ENCODE peak calls at places on chromosomes 12 and 14, in ten cellular contexts. One of them, this sample, is unnamed.

GRCh38 chr12:121484967-121485366 is 85.0 kb downstream of the RNF34 start:
- DNase-seq in activated naive CD4-positive, alpha-beta T cell treated with anti-CD3 and anti-CD28 coated beads, Interleukin-2, amount 50 U/mL, for 16 hours: no peak
- DNase-seq in glutamatergic neuron: no peak
- DNase-seq in kidney glomerular epithelial cell: no peak
- DNase-seq in effector memory CD8-positive, alpha-beta T cell: no peak
- DNase-seq in cerebellum: no peak
- DNase-seq in AG04449: no peak
- DNase-seq in effector memory CD4-positive, alpha-beta T cell: no peak
- DNase-seq in globus pallidus: no peak
- DNase-seq in RWPE2: no peak
- DNase-seq in this sample: no peak

GRCh38 chr12:28585146-28585545 is 394.9 kb downstream of the CCDC91 start:
- DNase-seq in activated naive CD4-positive, alpha-beta T cell treated with anti-CD3 and anti-CD28 coated beads, Interleukin-2, amount 50 U/mL, for 16 hours: no peak
- DNase-seq in RWPE2: no peak
- DNase-seq in AG04449: no peak
- DNase-seq in effector memory CD4-positive, alpha-beta T cell: no peak
- DNase-seq in kidney glomerular epithelial cell: no peak
- DNase-seq in glutamatergic neuron: no peak
- DNase-seq in effector memory CD8-positive, alpha-beta T cell: no peak
- DNase-seq in globus pallidus: no peak
- DNase-seq in cerebellum: no peak
- DNase-seq in this sample: no peak

GRCh38 chr14:93301821-93302447 is 30.9 kb downstream of the BTBD7 start:
- DNase-seq in effector memory CD8-positive, alpha-beta T cell: no peak
- DNase-seq in RWPE2: no peak
- DNase-seq in AG04449: no peak
- DNase-seq in cerebellum: no peak
- DNase-seq in kidney glomerular epithelial cell: peak; percentile 78
- DNase-seq in glutamatergic neuron: no peak
- DNase-seq in activated naive CD4-positive, alpha-beta T cell treated with anti-CD3 and anti-CD28 coated beads, Interleukin-2, amount 50 U/mL, for 16 hours: no peak
- DNase-seq in effector memory CD4-positive, alpha-beta T cell: no peak
- DNase-seq in globus pallidus: no peak
- DNase-seq in this sample: no peak

GRCh38 chr14:72549848-72550247 is 344.1 kb downstream of the DPF3 start:
- DNase-seq in kidney glomerular epithelial cell: no peak
- DNase-seq in globus pallidus: no peak
- DNase-seq in RWPE2: no peak
- DNase-seq in AG04449: no peak
- DNase-seq in effector memory CD4-positive, alpha-beta T cell: no peak
- DNase-seq in cerebellum: no peak
- DNase-seq in glutamatergic neuron: no peak
- DNase-seq in activated naive CD4-positive, alpha-beta T cell treated with anti-CD3 and anti-CD28 coated beads, Interleukin-2, amount 50 U/mL, for 16 hours: no peak
- DNase-seq in effector memory CD8-positive, alpha-beta T cell: no peak
- DNase-seq in this sample: no peak

GRCh38 chr14:29906256-29906885 is 21.3 kb downstream of the PRKD1 start:
- DNase-seq in activated naive CD4-positive, alpha-beta T cell treated with anti-CD3 and anti-CD28 coated beads, Interleukin-2, amount 50 U/mL, for 16 hours: no peak
- DNase-seq in effector memory CD8-positive, alpha-beta T cell: no peak
- DNase-seq in effector memory CD4-positive, alpha-beta T cell: no peak
- DNase-seq in cerebellum: no peak
- DNase-seq in glutamatergic neuron: no peak
- DNase-seq in RWPE2: no peak
- DNase-seq in AG04449: no peak
- DNase-seq in kidney glomerular epithelial cell: peak; percentile 74
- DNase-seq in globus pallidus: no peak
- DNase-seq in this sample: no peak

GRCh38 chr12:119182701-119183493 is 4.2 kb downstream of the HSPB8 start:
- DNase-seq in kidney glomerular epithelial cell: peak; percentile 94
- DNase-seq in RWPE2: no peak
- DNase-seq in glutamatergic neuron: no peak
- DNase-seq in globus pallidus: no peak
- DNase-seq in AG04449: no peak
- DNase-seq in cerebellum: no peak
- DNase-seq in activated naive CD4-positive, alpha-beta T cell treated with anti-CD3 and anti-CD28 coated beads, Interleukin-2, amount 50 U/mL, for 16 hours: no peak
- DNase-seq in effector memory CD8-positive, alpha-beta T cell: no peak
- DNase-seq in effector memory CD4-positive, alpha-beta T cell: no peak
- DNase-seq in this sample: no peak

GRCh38 chr14:38384746-38385145 is 128.9 kb upstream of the CLEC14A start:
- DNase-seq in kidney glomerular epithelial cell: no peak
- DNase-seq in cerebellum: no peak
- DNase-seq in effector memory CD4-positive, alpha-beta T cell: no peak
- DNase-seq in glutamatergic neuron: no peak
- DNase-seq in RWPE2: no peak
- DNase-seq in globus pallidus: no peak
- DNase-seq in activated naive CD4-positive, alpha-beta T cell treated with anti-CD3 and anti-CD28 coated beads, Interleukin-2, amount 50 U/mL, for 16 hours: no peak
- DNase-seq in AG04449: no peak
- DNase-seq in effector memory CD8-positive, alpha-beta T cell: no peak
- DNase-seq in this sample: no peak

GRCh38 chr14:100031506-100032281 is 33.5 kb upstream of the EVL start:
- DNase-seq in RWPE2: peak; percentile 94
- DNase-seq in glutamatergic neuron: no peak
- DNase-seq in cerebellum: no peak
- DNase-seq in effector memory CD4-positive, alpha-beta T cell: no peak
- DNase-seq in kidney glomerular epithelial cell: peak; percentile 96
- DNase-seq in AG04449: peak; percentile 96
- DNase-seq in activated naive CD4-positive, alpha-beta T cell treated with anti-CD3 and anti-CD28 coated beads, Interleukin-2, amount 50 U/mL, for 16 hours: no peak
- DNase-seq in effector memory CD8-positive, alpha-beta T cell: no peak
- DNase-seq in globus pallidus: no peak
- DNase-seq in this sample: no peak

GRCh38 chr12:123017753-123018152 is 37.3 kb downstream of the ARL6IP4 start:
- DNase-seq in glutamatergic neuron: no peak
- DNase-seq in effector memory CD8-positive, alpha-beta T cell: no peak
- DNase-seq in activated naive CD4-positive, alpha-beta T cell treated with anti-CD3 and anti-CD28 coated beads, Interleukin-2, amount 50 U/mL, for 16 hours: no peak
- DNase-seq in cerebellum: no peak
- DNase-seq in AG04449: no peak
- DNase-seq in RWPE2: no peak
- DNase-seq in globus pallidus: no peak
- DNase-seq in effector memory CD4-positive, alpha-beta T cell: no peak
- DNase-seq in kidney glomerular epithelial cell: no peak
- DNase-seq in this sample: no peak

GRCh38 chr12:17333287-17333686 is 727.3 kb upstream of the LMO3 start:
- DNase-seq in RWPE2: no peak
- DNase-seq in glutamatergic neuron: no peak
- DNase-seq in kidney glomerular epithelial cell: no peak
- DNase-seq in cerebellum: no peak
- DNase-seq in globus pallidus: no peak
- DNase-seq in effector memory CD4-positive, alpha-beta T cell: no peak
- DNase-seq in effector memory CD8-positive, alpha-beta T cell: no peak
- DNase-seq in activated naive CD4-positive, alpha-beta T cell treated with anti-CD3 and anti-CD28 coated beads, Interleukin-2, amount 50 U/mL, for 16 hours: no peak
- DNase-seq in AG04449: no peak
- DNase-seq in this sample: no peak

GRCh38 chr12:101018540-101018939 is 191.5 kb downstream of the SLC5A8 start:
- DNase-seq in AG04449: peak; percentile 37
- DNase-seq in effector memory CD4-positive, alpha-beta T cell: no peak
- DNase-seq in cerebellum: no peak
- DNase-seq in globus pallidus: no peak
- DNase-seq in effector memory CD8-positive, alpha-beta T cell: no peak
- DNase-seq in glutamatergic neuron: no peak
- DNase-seq in activated naive CD4-positive, alpha-beta T cell treated with anti-CD3 and anti-CD28 coated beads, Interleukin-2, amount 50 U/mL, for 16 hours: no peak
- DNase-seq in kidney glomerular epithelial cell: peak; percentile 99
- DNase-seq in RWPE2: peak; percentile 86
- DNase-seq in this sample: no peak

GRCh38 chr14:105070760-105071137 is 5.5 kb upstream of the GPR132 start:
- DNase-seq in effector memory CD8-positive, alpha-beta T cell: no peak
- DNase-seq in globus pallidus: no peak
- DNase-seq in activated naive CD4-positive, alpha-beta T cell treated with anti-CD3 and anti-CD28 coated beads, Interleukin-2, amount 50 U/mL, for 16 hours: peak; percentile 17
- DNase-seq in glutamatergic neuron: no peak
- DNase-seq in cerebellum: no peak
- DNase-seq in effector memory CD4-positive, alpha-beta T cell: no peak
- DNase-seq in kidney glomerular epithelial cell: peak; percentile 24
- DNase-seq in AG04449: no peak
- DNase-seq in RWPE2: no peak
- DNase-seq in this sample: no peak

GRCh38 chr12:47992776-47993175 is 11.5 kb downstream of the COL2A1 start:
- DNase-seq in activated naive CD4-positive, alpha-beta T cell treated with anti-CD3 and anti-CD28 coated beads, Interleukin-2, amount 50 U/mL, for 16 hours: no peak
- DNase-seq in glutamatergic neuron: no peak
- DNase-seq in RWPE2: no peak
- DNase-seq in globus pallidus: no peak
- DNase-seq in effector memory CD8-positive, alpha-beta T cell: no peak
- DNase-seq in cerebellum: no peak
- DNase-seq in kidney glomerular epithelial cell: no peak
- DNase-seq in effector memory CD4-positive, alpha-beta T cell: no peak
- DNase-seq in AG04449: no peak
- DNase-seq in this sample: no peak

This sample was measured in T-helper 2 cell.